ENCODE peak calls at places on chromosomes 16 and 17, in five cellular contexts. One of them, this sample, is unnamed.
A peak's percentile ranks its signal among the peaks of the same experiment; 100 is the strongest.

GRCh38 chr16:17379121-17379571 is 91.6 kb downstream of the XYLT1 start:
- DNase-seq in BE2C: peak; percentile 72
- DNase-seq in progenitor cell of endocrine pancreas: no peak
- DNase-seq in nephron progenitor cell: no peak
- DNase-seq in lung: no peak
- DNase-seq in this sample: no peak

GRCh38 chr16:73033271-73033998 is 14.5 kb downstream of the ZFHX3 start:
- DNase-seq in progenitor cell of endocrine pancreas: no peak
- DNase-seq in nephron progenitor cell: peak; percentile 71
- DNase-seq in lung: no peak
- DNase-seq in BE2C: no peak
- DNase-seq in this sample: no peak

GRCh38 chr17:6811520-6811919 is 20.0 kb downstream of the TEKT1 start:
- DNase-seq in BE2C: no peak
- DNase-seq in lung: no peak
- DNase-seq in progenitor cell of endocrine pancreas: no peak
- DNase-seq in nephron progenitor cell: no peak
- DNase-seq in this sample: no peak

GRCh38 chr16:79229371-79229770 is 371.2 kb downstream of the MAF start:
- DNase-seq in nephron progenitor cell: peak; percentile 58
- DNase-seq in lung: no peak
- DNase-seq in BE2C: no peak
- DNase-seq in progenitor cell of endocrine pancreas: no peak
- DNase-seq in this sample: no peak

GRCh38 chr17:11969565-11969964 is 27.7 kb downstream of the ZNF18 start:
- DNase-seq in progenitor cell of endocrine pancreas: no peak
- DNase-seq in BE2C: no peak
- DNase-seq in nephron progenitor cell: no peak
- DNase-seq in lung: no peak
- DNase-seq in this sample: no peak

GRCh38 chr17:19647697-19648474 is 665 bp upstream of the ALDH3A2 start:
- DNase-seq in lung: peak; percentile 72
- DNase-seq in progenitor cell of endocrine pancreas: peak; percentile 20
- DNase-seq in BE2C: peak; percentile 37
- DNase-seq in nephron progenitor cell: peak; percentile 51
- DNase-seq in this sample: peak; percentile 48

GRCh38 chr17:73760186-73760758 is 116.0 kb upstream of the SDK2 start:
- DNase-seq in nephron progenitor cell: peak; percentile 32
- DNase-seq in lung: no peak
- DNase-seq in progenitor cell of endocrine pancreas: no peak
- DNase-seq in BE2C: no peak
- DNase-seq in this sample: no peak

GRCh38 chr17:74011963-74012362 is 191.5 kb upstream of the RPL38 start:
- DNase-seq in progenitor cell of endocrine pancreas: no peak
- DNase-seq in lung: no peak
- DNase-seq in BE2C: peak; percentile 80
- DNase-seq in nephron progenitor cell: no peak
- DNase-seq in this sample: no peak

DNA sequence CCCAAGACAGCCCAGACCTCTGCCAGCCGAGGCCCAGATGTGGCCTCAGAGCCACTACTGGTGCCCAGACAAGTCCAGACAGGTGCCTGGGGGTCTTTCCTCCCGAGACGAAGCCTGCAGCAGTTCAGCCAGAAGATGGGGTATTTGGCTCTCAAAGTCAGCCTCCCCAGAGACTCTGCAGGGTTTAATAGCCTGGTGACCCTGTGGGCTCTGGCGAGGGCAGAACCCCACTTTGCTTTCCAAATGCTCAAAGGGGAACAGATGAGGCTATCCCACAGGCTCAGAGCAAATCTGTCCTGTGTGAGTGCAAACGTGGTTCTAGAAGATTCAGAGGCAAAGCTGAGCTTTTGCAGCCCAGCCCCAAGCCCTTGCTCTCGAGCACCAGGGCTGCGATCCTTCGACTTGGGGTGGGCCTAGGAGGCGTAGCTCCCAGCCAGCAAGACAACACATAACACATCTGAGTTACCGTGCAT is 236.0 kb downstream of the MRTFB start:
- DNase-seq in nephron progenitor cell: no peak
- DNase-seq in lung: no peak
- DNase-seq in progenitor cell of endocrine pancreas: no peak
- DNase-seq in BE2C: no peak
- DNase-seq in this sample: no peak
- TF ChIP-seq CTCF in nephron progenitor cell: no peak
- TF ChIP-seq CTCF in lung: no peak
- TF ChIP-seq CTCF in progenitor cell of endocrine pancreas: no peak
- TF ChIP-seq CTCF in BE2C: no peak
- TF ChIP-seq CTCF in this sample: no peak

GRCh38 chr16:80341242-80341641 is 199.6 kb upstream of the DYNLRB2 start:
- DNase-seq in nephron progenitor cell: no peak
- DNase-seq in BE2C: no peak
- DNase-seq in progenitor cell of endocrine pancreas: no peak
- DNase-seq in lung: no peak
- DNase-seq in this sample: no peak
- TF ChIP-seq CTCF in nephron progenitor cell: peak; percentile 24
- TF ChIP-seq CTCF in BE2C: no peak
- TF ChIP-seq CTCF in progenitor cell of endocrine pancreas: peak; percentile 36
- TF ChIP-seq CTCF in lung: no peak
- TF ChIP-seq CTCF in this sample: no peak

DNA sequence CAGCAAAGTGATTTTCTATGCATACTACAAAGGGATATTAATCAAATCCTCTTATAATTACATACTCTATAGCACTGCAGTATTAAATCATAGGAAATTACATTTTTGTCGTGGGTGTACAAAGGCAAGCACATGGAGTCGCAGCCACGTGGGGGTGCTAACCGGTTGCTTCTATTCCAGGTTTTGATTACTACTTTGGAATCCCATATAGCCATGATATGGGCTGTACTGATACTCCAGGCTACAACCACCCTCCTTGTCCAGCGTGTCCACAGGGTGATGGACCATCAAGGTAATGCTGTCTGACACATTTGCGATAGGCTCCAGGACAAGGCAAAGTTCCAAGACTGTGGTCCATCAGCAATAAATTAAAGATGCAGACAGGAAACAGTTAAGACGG is 60.1 kb downstream of the ARSG start:
- DNase-seq in nephron progenitor cell: no peak
- DNase-seq in BE2C: peak; percentile 27
- DNase-seq in progenitor cell of endocrine pancreas: no peak
- DNase-seq in lung: no peak
- DNase-seq in this sample: no peak
- TF ChIP-seq CTCF in nephron progenitor cell: no peak
- TF ChIP-seq CTCF in BE2C: peak; percentile 39
- TF ChIP-seq CTCF in progenitor cell of endocrine pancreas: no peak
- TF ChIP-seq CTCF in lung: no peak
- TF ChIP-seq CTCF in this sample: no peak

GRCh38 chr17:62987136-62987535 is 21.1 kb downstream of the TANC2 start:
- DNase-seq in progenitor cell of endocrine pancreas: no peak
- DNase-seq in lung: no peak
- DNase-seq in nephron progenitor cell: peak; percentile 6
- DNase-seq in BE2C: no peak
- DNase-seq in this sample: no peak
- TF ChIP-seq CTCF in progenitor cell of endocrine pancreas: peak; percentile 23
- TF ChIP-seq CTCF in lung: no peak
- TF ChIP-seq CTCF in nephron progenitor cell: no peak
- TF ChIP-seq CTCF in BE2C: peak; percentile 53
- TF ChIP-seq CTCF in this sample: no peak

DNA sequence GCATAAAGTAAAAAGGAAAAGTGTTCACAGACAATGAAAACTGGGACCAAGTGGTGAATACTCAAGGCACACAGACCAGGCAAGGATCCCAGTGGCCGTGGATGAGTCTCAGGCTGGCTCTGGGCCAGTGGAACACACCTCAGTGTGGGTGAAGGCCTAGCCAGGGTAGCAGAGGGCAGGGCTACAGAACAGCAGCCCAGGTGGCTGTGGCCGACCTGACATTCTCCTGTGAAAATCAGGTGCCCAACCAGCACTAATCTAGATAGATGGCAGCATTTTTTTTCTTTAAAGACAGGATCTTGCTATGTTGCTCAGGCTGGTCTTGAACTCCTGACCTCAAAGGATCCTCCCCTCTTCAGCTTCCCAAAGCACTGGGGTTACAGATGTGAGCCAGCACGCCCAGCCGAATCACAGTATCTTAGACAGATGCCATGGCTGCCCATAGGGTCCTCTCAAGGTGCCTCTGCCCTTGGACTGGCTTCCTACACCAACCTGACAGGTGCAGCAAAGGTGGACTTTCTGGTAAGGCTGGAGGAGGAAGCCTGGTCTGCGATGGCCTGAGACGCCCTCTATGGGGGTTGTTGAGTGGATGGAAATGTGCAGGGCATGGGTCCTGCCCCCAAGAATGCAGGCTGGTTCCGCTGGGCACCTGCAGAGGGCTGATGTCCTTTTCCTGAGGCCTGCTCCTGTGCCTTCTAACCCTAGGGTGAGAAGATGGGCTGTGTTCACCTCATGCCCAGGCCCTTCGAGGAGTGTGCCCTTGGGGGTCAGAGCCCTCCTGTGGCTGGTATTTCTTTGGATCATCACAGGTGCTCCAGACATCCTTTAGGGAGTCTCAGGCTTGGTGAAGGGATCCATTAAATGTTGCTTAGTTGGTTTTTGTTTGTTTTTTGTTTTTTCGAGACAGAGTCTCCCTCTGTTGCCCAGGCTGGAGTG is 3.8 kb upstream of the P4HB start:
- DNase-seq in BE2C: no peak
- DNase-seq in nephron progenitor cell: no peak
- DNase-seq in progenitor cell of endocrine pancreas: no peak
- DNase-seq in lung: no peak
- DNase-seq in this sample: no peak
- TF ChIP-seq CTCF in BE2C: no peak
- TF ChIP-seq CTCF in nephron progenitor cell: no peak
- TF ChIP-seq CTCF in progenitor cell of endocrine pancreas: peak; percentile 8
- TF ChIP-seq CTCF in lung: no peak
- TF ChIP-seq CTCF in this sample: no peak

DNA sequence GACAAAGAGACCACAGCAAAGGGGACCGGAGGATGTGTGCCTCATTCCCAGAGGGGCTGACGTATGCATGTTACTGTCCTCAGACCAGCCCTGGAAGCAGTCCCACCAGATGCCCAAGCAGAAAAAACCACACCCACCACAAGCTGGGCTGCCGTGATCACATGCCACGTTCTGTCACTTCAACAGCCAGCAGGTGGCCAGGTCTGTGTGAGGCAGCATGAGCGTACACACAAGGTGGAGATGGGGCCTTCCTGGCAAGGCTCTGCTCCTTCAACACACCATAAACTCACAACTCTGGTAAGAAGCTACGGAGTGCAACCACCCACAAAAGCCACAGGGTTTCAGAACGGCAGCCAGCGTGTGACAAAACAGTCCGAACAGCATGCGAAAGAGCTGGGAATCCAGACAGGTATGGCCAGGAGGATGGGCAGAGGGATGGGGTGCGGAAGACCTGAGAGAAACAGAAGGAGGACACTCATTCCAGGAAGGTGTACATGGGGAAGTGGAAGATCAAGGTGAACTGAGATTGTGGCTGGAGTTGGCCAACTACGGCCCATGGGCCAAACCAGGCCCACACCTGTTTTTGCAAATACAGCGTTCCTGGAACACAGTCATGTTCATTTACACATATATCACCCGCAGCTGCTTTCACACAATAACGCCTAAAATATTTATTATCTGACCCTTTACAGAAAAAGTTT is 27.9 kb downstream of the MBTPS1 start:
- DNase-seq in BE2C: peak; percentile 61
- DNase-seq in lung: no peak
- DNase-seq in nephron progenitor cell: no peak
- DNase-seq in progenitor cell of endocrine pancreas: no peak
- DNase-seq in this sample: peak; percentile 35
- TF ChIP-seq CTCF in BE2C: peak; percentile 42
- TF ChIP-seq CTCF in lung: no peak
- TF ChIP-seq CTCF in nephron progenitor cell: no peak
- TF ChIP-seq CTCF in progenitor cell of endocrine pancreas: no peak
- TF ChIP-seq CTCF in this sample: no peak

DNA sequence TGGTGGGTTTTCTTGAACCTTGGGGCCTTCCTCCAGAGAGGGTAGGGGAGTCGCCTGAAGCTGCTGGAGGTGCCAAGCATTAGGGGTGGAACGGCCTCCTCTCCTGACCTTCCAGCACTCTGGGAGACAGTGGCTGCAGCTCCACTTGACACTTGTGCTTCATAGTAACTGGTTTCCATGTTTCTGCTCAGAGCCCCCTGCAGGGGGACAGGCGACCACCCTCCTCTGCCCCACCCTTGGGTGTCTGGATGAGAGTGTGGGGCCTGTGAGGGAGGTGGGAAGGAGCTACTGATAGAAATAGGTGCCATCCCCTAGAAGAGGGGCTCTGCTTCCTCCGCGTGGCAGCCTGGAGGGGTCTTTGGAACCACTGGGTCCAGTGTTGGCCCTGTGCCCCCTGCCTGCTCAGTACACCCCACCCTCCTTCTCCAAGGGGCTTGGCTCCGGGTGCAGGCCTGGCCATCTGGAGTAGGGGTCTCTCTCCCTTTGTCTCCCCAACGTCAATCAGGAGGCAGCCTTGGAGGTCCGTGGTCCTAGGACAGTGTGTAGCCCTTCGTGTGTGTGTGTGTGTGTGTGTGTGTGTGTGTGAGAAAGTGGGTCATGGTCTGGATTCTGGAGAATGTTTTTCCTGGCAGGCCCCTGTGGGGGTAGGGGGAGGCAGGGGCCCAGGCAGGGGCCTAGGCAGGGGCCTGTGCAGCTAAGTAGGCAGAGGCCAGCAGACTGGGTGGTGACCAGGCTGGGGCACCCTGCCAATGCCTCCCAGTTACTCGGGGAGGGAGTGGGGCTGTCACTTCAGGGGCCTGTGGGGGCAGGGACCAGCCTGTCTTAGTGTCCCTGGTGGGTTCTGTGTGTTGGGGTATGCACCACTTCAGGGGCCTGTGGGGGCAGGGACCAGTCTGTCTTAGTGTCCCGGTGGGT is 4.9 kb downstream of the LASP1 start:
- DNase-seq in BE2C: no peak
- DNase-seq in progenitor cell of endocrine pancreas: no peak
- DNase-seq in lung: no peak
- DNase-seq in nephron progenitor cell: no peak
- DNase-seq in this sample: no peak
- TF ChIP-seq CTCF in BE2C: no peak
- TF ChIP-seq CTCF in progenitor cell of endocrine pancreas: no peak
- TF ChIP-seq CTCF in lung: no peak
- TF ChIP-seq CTCF in nephron progenitor cell: no peak
- TF ChIP-seq CTCF in this sample: no peak

DNA sequence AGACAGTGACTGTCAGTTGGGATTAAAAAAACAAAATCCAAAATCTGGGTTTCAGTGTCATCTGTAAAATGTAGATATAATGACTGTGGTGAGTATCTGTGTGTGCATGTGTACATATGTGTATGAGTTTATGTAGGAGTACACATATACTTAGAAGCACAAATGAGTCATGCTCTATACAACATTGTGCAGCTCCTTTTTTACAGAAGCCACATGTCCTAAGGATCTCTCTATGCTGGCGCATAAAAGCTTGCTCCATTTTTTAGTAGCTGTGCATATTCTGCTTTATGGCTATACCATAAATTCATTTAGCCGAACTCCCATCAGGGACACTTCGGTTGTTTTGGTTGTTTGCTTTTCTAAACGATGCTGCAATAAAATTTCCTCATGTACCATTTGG is 125.2 kb upstream of the EEF2KMT start:
- DNase-seq in nephron progenitor cell: no peak
- DNase-seq in BE2C: no peak
- DNase-seq in lung: no peak
- DNase-seq in progenitor cell of endocrine pancreas: no peak
- DNase-seq in this sample: no peak
- TF ChIP-seq CTCF in nephron progenitor cell: no peak
- TF ChIP-seq CTCF in BE2C: no peak
- TF ChIP-seq CTCF in lung: no peak
- TF ChIP-seq CTCF in progenitor cell of endocrine pancreas: no peak
- TF ChIP-seq CTCF in this sample: no peak